ENCODE peak calls at places on chromosomes 13 and 19, in ten cellular contexts. S is brain microvascular endothelial cell; O is stomach; J is MM.1S; X is endodermal cell; V is GM23338; H is iPS DF 6.9; Y is CD4-positive, CD25-positive, alpha-beta regulatory T cell; Z is H7; C is testis. K is an unnamed sample. For H3K36me3, the result is how much of the 10 kb centered on the place peaks cover.

GRCh38 chr13:75442736-75443234 is 39.2 kb downstream of the TBC1D4 start:
- DNase-seq in H (no peak), V (no peak), O (no peak), X (no peak), J (no peak), C (no peak), Y (no peak), Z (no peak), S (no peak), K (no peak)

GRCh38 chr13:99062593-99062992 is 84.7 kb upstream of the DOCK9 start:
- DNase-seq in X (no peak), H (no peak), V (no peak), J (no peak), C (no peak), S (peak), O (no peak), Y (no peak), Z (no peak), K (no peak)

GRCh38 chr19:32924200-32924599 is 47.6 kb downstream of the CEP89 start:
- DNase-seq in S (peak), O (no peak), V (no peak), C (no peak), J (no peak), H (no peak), Z (no peak), X (no peak), Y (no peak), K (no peak)

GRCh38 chr13:44573071-44573470 is 3.1 kb downstream of the TSC22D1 start:
- DNase-seq in V (peak), X (peak), O (no peak), H (no peak), S (no peak), J (no peak), C (no peak), Z (peak), Y (no peak), K (no peak)

GRCh38 chr19:50725218-50725931 is 2.2 kb downstream of the CLEC11A start:
- DNase-seq in V (no peak), J (no peak), Y (no peak), X (no peak), O (no peak), C (no peak), Z (no peak), S (no peak), H (no peak), K (no peak)

GRCh38 chr13:101415358-101416174 is 742 bp downstream of the NALCN start:
- DNase-seq in Y (no peak), V (peak), S (no peak), X (no peak), Z (no peak), J (peak), O (no peak), C (no peak), H (no peak), K (no peak)

GRCh38 chr19:4534836-4535658 is at the start of gene PLIN5:
- DNase-seq in O (peak), H (no peak), X (peak), Y (peak), S (peak), Z (peak), V (peak), J (peak), C (peak), K (peak)

GRCh38 chr19:19538077-19538764 is at the start of gene CILP2:
- DNase-seq in H (no peak), S (no peak), Z (peak), C (peak), X (peak), V (peak), J (no peak), O (peak), Y (no peak), K (peak)

GRCh38 chr19:7860166-7860901 is 13.9 kb downstream of the PRR36 start:
- DNase-seq in C (no peak), O (no peak), J (no peak), Y (no peak), X (no peak), H (no peak), V (no peak), S (no peak), Z (peak), K (no peak)

GRCh38 chr13:114144606-114145244 is 12.3 kb upstream of the RASA3 start:
- DNase-seq in S (no peak), J (no peak), Y (no peak), C (no peak), H (no peak), V (no peak), X (no peak), Z (no peak), O (no peak), K (no peak)

GRCh38 chr13:74819549-74819948 is 662.4 kb downstream of the TBC1D4 start:
- DNase-seq in O (no peak), Y (no peak), S (no peak), J (no peak), X (no peak), Z (no peak), C (no peak), H (no peak), V (no peak), K (no peak)

GRCh38 chr19:15621801-15622200 is 6.8 kb downstream of the CYP4F8 start:
- DNase-seq in O (no peak), J (no peak), X (no peak), V (no peak), H (no peak), C (no peak), Y (no peak), S (no peak), Z (no peak), K (no peak)

GRCh38 chr13:84645196-84646071 is 763.2 kb upstream of the SLITRK1 start:
- DNase-seq in V (no peak), X (no peak), Z (no peak), Y (no peak), J (no peak), C (no peak), O (no peak), S (no peak), H (no peak), K (no peak)

GRCh38 chr19:41753936-41754529 is 1.3 kb upstream of the CEACAM6 start:
- DNase-seq in X (peak), Z (peak), Y (peak), V (peak), O (peak), H (no peak), J (peak), S (peak), C (peak), K (no peak)

GRCh38 chr13:75612354-75612753 is 23.8 kb upstream of the LMO7 start:
- DNase-seq in S (no peak), Z (no peak), X (no peak), C (no peak), V (no peak), J (no peak), Y (no peak), H (no peak), O (no peak), K (no peak)

GRCh38 chr19:10505583-10506229 is 2.5 kb upstream of the KEAP1 start:
- DNase-seq in J (peak), Y (peak), O (peak), H (no peak), X (peak), Z (peak), V (peak), C (peak), S (peak), K (peak)

GRCh38 chr19:28061111-28061510 is 1151.8 kb downstream of the UQCRFS1 start:
- DNase-seq in Y (no peak), J (no peak), S (no peak), C (no peak), O (no peak), Z (no peak), V (no peak), H (no peak), X (no peak), K (no peak)

GRCh38 chr13:30869491-30869890 is 36.6 kb upstream of the MEDAG start:
- DNase-seq in X (no peak), J (no peak), V (no peak), S (no peak), Z (no peak), H (no peak), O (no peak), C (peak), Y (no peak), K (no peak)

GRCh38 chr13:100512422-100512821 is 76.2 kb downstream of the GGACT start:
- DNase-seq in X (no peak), Z (no peak), Y (no peak), C (no peak), V (no peak), O (no peak), H (no peak), S (peak), J (no peak), K (no peak)

GRCh38 chr13:87736849-87737400 is 65.8 kb downstream of the SLITRK5 start:
- DNase-seq in V (no peak), O (no peak), J (no peak), X (no peak), C (no peak), S (no peak), Y (no peak), H (no peak), Z (no peak), K (no peak)

GRCh38 chr13:35857769-35858168 is 273.4 kb downstream of the DCLK1 start:
- DNase-seq in V (peak), O (no peak), H (peak), J (no peak), Z (peak), Y (no peak), X (peak), C (peak), S (peak), K (no peak)

GRCh38 chr19:33052352-33052972 is 12.2 kb downstream of the RHPN2 start:
- DNase-seq in H (no peak), C (no peak), S (no peak), V (no peak), Y (no peak), X (no peak), O (peak), Z (no peak), J (no peak), K (no peak)

GRCh38 chr19:4678881-4679379 is 8.8 kb upstream of the MYDGF start:
- DNase-seq in O (no peak), S (peak), J (no peak), X (peak), Y (no peak), C (peak), H (peak), Z (peak), V (peak), K (no peak)

GRCh38 chr13:104289400-104289799 is 1223.2 kb upstream of the SLC10A2 start:
- DNase-seq in Z (no peak), S (no peak), H (no peak), V (no peak), Y (no peak), C (no peak), X (no peak), O (no peak), J (no peak), K (no peak)

GRCh38 chr19:43739836-43740235 is 14.9 kb downstream of the SMG9 start:
- DNase-seq in J (no peak), C (no peak), O (peak), V (no peak), S (no peak), X (no peak), Z (no peak), H (no peak), Y (peak), K (peak)

GRCh38 chr19:57559008-57559403 is 657 bp downstream of the ZNF550 start:
- DNase-seq in C (peak), X (peak), J (peak), Y (peak), Z (peak), H (no peak), V (peak), O (no peak), S (peak), K (no peak)

GRCh38 chr13:42895781-42896180 is 96.3 kb downstream of the EPSTI1 start:
- DNase-seq in J (no peak), V (no peak), Y (no peak), O (no peak), C (no peak), X (no peak), H (no peak), S (no peak), Z (no peak), K (no peak)

GRCh38 chr19:35715355-35715809 is 2.4 kb upstream of the KMT2B start:
- DNase-seq in H (no peak), C (no peak), Z (peak), X (no peak), Y (no peak), O (no peak), J (no peak), V (no peak), S (no peak), K (no peak)
- H3K4me3 ChIP-seq in H (no peak), C (no peak), Z (peak), X (peak), Y (no peak), O (no peak), J (peak), V (peak), S (no peak), K (no peak)

DNA sequence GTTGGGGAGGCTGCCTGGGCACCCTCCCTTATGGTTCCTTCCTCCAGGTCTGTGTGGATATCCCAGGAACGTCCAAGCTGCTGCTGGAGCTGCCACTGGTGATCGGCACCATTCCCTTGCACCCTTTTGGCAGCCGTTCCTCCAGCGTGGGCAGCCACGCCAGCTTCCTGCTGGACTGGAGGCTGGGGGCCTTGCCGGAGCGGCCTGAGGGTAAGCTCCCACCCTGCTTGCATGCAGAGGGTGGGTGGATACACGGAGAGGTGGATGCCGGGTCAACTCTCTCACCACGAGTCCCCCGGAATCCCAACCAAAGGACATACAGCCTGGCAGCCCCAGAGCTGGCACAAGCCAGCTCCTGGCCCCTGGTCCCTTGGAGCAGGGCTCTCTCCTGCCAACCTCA is 2.2 kb downstream of the ARRDC2 start:
- DNase-seq in J (no peak), C (no peak), Z (no peak), V (no peak), O (no peak), X (no peak), Y (no peak), H (no peak), S (no peak), K (no peak)
- H3K36me3 ChIP-seq in J (under half), C (under half), Z (under half), V (under half), O (half or more), X (under half), Y (half or more), H (under half), S (under half), K (under half)

GRCh38 chr19:36009633-36010379 is 1.2 kb upstream of the SYNE4 start:
- DNase-seq in C (no peak), O (no peak), J (no peak), Z (no peak), V (no peak), S (no peak), H (no peak), Y (no peak), X (no peak), K (no peak)
- H3K4me3 ChIP-seq in C (peak), O (peak), J (no peak), Z (peak), V (peak), S (peak), H (peak), Y (no peak), X (no peak), K (peak)

GRCh38 chr13:112562254-112562653 is 25.7 kb downstream of the TUBGCP3 start:
- DNase-seq in Z (no peak), V (no peak), O (no peak), J (no peak), H (no peak), Y (no peak), C (no peak), X (no peak), S (no peak), K (no peak)
- H3K36me3 ChIP-seq in Z (under half), V (under half), O (half or more), J (under half), H (under half), Y (half or more), C (under half), X (half or more), S (under half), K (under half)

GRCh38 chr13:33033361-33033812 is 17.2 kb downstream of the KL start:
- DNase-seq in V (peak), Y (peak), O (no peak), J (no peak), H (no peak), S (no peak), C (peak), Z (no peak), X (no peak), K (no peak)
- H3K4me3 ChIP-seq in V (no peak), Y (peak), O (peak), J (no peak), H (no peak), S (no peak), C (peak), Z (no peak), X (no peak), K (no peak)

DNA sequence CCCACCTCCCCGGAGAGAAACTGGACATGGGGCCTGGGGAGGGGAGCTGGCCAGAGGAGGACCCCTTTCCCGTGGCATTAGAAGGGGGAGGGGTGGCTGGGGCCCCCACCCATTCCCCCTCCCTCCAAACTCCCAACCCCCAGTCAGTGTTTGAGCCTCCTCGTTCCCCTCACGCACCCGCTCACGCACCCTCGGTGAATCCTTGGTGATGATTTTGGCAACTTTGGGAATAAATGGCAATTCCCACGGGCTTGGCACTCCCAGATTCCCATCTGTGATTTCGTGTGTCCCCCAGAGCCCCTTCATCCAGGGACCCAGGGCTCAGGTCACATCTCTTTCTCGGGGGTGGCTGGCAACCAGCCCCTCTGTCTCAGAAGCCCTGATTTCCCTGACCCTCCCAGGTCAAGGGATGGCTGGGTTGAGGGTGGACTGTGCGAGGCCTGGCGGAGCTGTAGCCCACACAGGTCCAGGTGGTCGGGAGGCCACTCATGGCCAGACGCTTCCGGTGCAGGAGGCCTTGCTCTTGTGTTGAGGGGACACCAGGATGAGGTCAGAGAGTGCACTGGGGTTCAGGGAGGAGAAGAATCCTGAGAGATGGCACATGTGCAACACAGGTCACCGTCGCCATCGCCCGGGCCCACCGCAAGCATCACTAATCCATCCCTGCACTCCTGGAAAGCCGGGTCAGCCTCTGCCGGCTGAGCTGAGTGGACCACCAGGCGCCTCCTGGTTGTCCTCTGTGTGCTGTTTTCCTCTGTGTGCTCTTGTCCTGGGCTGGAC is 20.7 kb downstream of the EPN1 start:
- DNase-seq in V (no peak), Y (no peak), C (no peak), J (no peak), Z (peak), X (no peak), H (no peak), S (no peak), O (no peak), K (peak)
- H3K36me3 ChIP-seq in V (under half), Y (under half), C (under half), J (under half), Z (under half), X (under half), H (under half), S (under half), O (half or more), K (under half)

DNA sequence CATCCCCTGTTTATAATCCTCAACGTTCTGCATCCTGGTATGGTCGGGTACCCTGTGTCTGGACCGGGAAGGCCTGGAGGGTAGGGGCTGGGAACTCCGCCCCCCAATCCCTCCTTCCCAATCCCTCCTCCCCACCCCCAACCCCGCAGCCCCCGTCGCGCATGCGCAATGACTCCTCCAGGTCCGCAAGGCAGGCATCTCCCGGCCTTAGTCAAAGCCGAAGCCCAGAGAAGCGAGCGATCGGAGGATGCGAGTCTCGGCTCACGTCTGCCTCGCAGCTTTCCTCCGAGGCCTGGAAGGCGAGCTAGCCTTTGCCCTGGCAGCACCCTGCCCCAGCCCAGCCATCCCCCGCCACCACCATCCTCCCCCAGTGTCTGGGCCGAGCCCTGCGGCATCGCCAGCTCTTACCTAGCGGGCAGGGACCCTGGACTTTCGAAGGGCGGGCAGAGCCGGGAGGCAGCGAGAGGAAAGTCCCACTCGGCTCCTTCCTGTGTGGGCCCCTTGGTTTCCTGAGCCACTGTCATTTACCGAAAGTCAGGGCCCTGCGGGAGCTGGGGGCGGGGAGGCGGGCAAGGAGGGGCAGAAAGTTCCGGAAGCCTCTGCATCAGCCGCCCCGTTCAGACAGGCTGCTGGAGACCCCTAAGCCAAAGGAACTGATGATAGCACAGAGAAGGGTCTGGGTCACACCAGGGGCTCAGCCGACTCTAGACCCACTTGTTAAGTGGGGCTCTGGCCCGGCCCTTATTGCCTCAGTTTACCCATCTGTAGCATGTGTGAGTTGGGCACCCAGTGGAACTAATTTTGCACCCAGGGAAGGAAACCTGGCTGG is at the start of gene JAK3:
- DNase-seq in X (peak), O (peak), H (no peak), J (peak), V (peak), C (peak), Y (peak), S (peak), Z (peak), K (no peak)
- H3K4me3 ChIP-seq in X (no peak), O (peak), H (no peak), J (peak), V (peak), C (peak), Y (peak), S (peak), Z (peak), K (peak)

GRCh38 chr19:1438035-1438932 is at the start of gene RPS15:
- DNase-seq in V (peak), Z (peak), S (peak), O (peak), J (peak), H (peak), Y (peak), C (peak), X (peak), K (peak)
- H3K36me3 ChIP-seq in V (under half), Z (under half), S (half or more), O (half or more), J (under half), H (under half), Y (under half), C (under half), X (under half), K (under half)